ENCODE peak calls at places on chromosomes 4 and X, in ten cellular contexts. G, S, B, R, U, Q, Z, N, C and P are unnamed samples.

GRCh38 chr4:99642725-99643489 is 14.7 kb downstream of the C4orf54 start:
- DNase-seq in B (no peak), U (no peak), S (no peak), Z (no peak), N (no peak), Q (no peak), C (no peak), R (no peak), G (no peak), P (peak; percentile 14)

GRCh38 chr4:88446124-88446523 is 10.8 kb upstream of the HERC5 start:
- DNase-seq in B (no peak), Z (peak; percentile 7), Q (no peak), N (peak; percentile 20), G (no peak), U (no peak), S (no peak), R (no peak), C (no peak), P (peak; percentile 12)

GRCh38 chrX:16839852-16840460 is 30.2 kb downstream of the RBBP7 start:
- DNase-seq in B (no peak), N (peak; percentile 54), G (no peak), Z (peak; percentile 43), C (peak; percentile 83), Q (peak; percentile 75), S (no peak), R (no peak), U (no peak), P (peak; percentile 84)

GRCh38 chr4:111632752-111633151 is 512.5 kb upstream of the FAM241A start:
- DNase-seq in U (no peak), Z (peak; percentile 16), Q (no peak), B (no peak), G (no peak), C (peak; percentile 76), N (no peak), R (no peak), S (no peak), P (peak; percentile 61)

GRCh38 chrX:42680651-42681050 is 97.3 kb downstream of the PPP1R2C start:
- DNase-seq in S (no peak), C (peak; percentile 36), U (no peak), N (no peak), G (no peak), Z (no peak), R (no peak), Q (no peak), B (no peak), P (peak; percentile 63)

GRCh38 chrX:20118065-20118824 is 1.5 kb upstream of the MAP7D2 start:
- DNase-seq in S (peak; percentile 54), Z (peak; percentile 68), R (no peak), U (no peak), Q (no peak), C (no peak), B (no peak), G (no peak), N (no peak), P (no peak)

GRCh38 chr4:62806786-62807185 is 1602.5 kb downstream of the TECRL start:
- DNase-seq in S (no peak), Z (peak; percentile 16), G (no peak), B (no peak), U (no peak), N (no peak), R (no peak), Q (no peak), C (no peak), P (no peak)

GRCh38 chrX:113580486-113580885 is 739.9 kb upstream of the AMOT start:
- DNase-seq in R (no peak), B (no peak), S (no peak), N (no peak), G (no peak), Z (no peak), C (no peak), Q (no peak), U (no peak), P (no peak)

GRCh38 chr4:28232376-28232775 is 1371.7 kb downstream of the STIM2 start:
- DNase-seq in C (no peak), U (no peak), B (no peak), G (no peak), N (no peak), S (no peak), R (no peak), Q (no peak), Z (no peak), P (no peak)

GRCh38 chr4:155676430-155676825 is 9.8 kb downstream of the GUCY1A1 start:
- DNase-seq in U (no peak), N (no peak), C (no peak), S (no peak), B (no peak), Q (no peak), G (no peak), Z (no peak), R (no peak), P (no peak)

GRCh38 chrX:7076245-7076661 is 71.3 kb upstream of the STS start:
- DNase-seq in S (no peak), B (no peak), Z (no peak), Q (no peak), N (no peak), C (no peak), R (no peak), U (no peak), G (no peak), P (no peak)

GRCh38 chrX:7072856-7073255 is 74.7 kb upstream of the STS start:
- DNase-seq in B (no peak), R (no peak), U (no peak), S (no peak), N (no peak), Z (no peak), G (no peak), Q (no peak), C (no peak), P (no peak)

GRCh38 chrX:7074908-7075204 is 72.7 kb upstream of the STS start:
- DNase-seq in S (no peak), U (no peak), Z (no peak), R (no peak), B (no peak), Q (no peak), N (no peak), C (no peak), G (no peak), P (no peak)

GRCh38 chrX:7073336-7073735 is 74.2 kb upstream of the STS start:
- DNase-seq in S (no peak), C (no peak), B (no peak), Z (no peak), R (no peak), N (no peak), Q (no peak), G (no peak), U (no peak), P (no peak)

DNA sequence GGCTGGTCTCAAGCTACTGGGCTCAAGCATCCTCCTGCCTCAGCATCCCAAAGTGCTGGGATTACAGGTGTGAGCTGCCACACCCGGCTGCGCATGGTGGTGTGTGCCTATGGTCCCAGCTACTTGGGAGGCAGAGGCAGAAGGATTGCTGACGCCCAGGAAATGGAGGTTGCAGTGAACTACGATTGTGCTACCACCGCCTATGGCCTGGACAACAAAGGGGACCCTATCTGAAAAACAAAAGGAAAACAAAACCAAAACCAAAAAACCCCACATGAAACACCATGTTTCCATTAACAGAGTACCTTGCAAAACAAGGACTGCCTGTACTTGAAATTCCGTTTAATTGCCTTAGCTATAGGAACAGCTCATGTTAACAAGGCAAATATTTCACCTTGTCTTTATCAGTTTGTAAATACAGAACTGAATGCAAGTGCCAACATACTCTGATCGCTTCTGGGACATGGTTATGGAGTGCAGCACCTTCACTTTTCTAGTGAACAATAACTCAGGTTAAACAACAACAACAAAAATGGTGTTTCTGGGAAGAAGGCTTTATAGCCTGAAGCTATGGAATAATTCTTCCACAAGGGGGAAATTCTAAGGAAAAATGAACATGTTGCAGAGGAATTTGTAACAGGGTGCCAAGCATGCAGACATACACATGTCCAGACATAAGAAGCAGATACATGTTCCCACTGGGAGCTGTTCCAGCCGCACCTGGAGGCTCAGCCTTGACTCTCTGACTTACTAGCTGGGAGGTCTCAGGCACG is 73.2 kb upstream of the STS start:
- DNase-seq in G (no peak), S (no peak), B (no peak), C (no peak), R (peak; percentile 17), N (peak; percentile 27), Z (no peak), Q (no peak), U (no peak), P (peak; percentile 12)
- TF ChIP-seq CTCF in G (no peak), S (no peak), B (no peak), C (peak; percentile 16), R (no peak), N (peak; percentile 23), Z (no peak), Q (no peak), U (no peak), P (peak; percentile 23)

GRCh38 chr4:137226900-137227299 is 305.4 kb downstream of the PCDH18 start:
- DNase-seq in Z (peak; percentile 55), U (no peak), S (peak; percentile 8), C (peak; percentile 34), B (no peak), N (peak; percentile 13), G (no peak), R (no peak), Q (peak; percentile 24), P (peak; percentile 41)
- TF ChIP-seq CTCF in Z (peak; percentile 60), U (peak; percentile 16), S (no peak), C (peak; percentile 45), B (no peak), N (no peak), G (no peak), R (no peak), Q (peak; percentile 49), P (peak; percentile 45)

GRCh38 chrX:105874790-105875189 is 52.5 kb downstream of the NRK start:
- DNase-seq in N (no peak), B (no peak), Q (no peak), U (no peak), R (no peak), G (no peak), C (no peak), S (no peak), Z (no peak), P (no peak)

GRCh38 chrX:105880491-105880890 is 58.2 kb downstream of the NRK start:
- DNase-seq in G (no peak), Z (no peak), U (no peak), B (no peak), N (no peak), R (no peak), S (no peak), C (no peak), Q (no peak), P (no peak)

GRCh38 chrX:105872921-105873320 is 50.6 kb downstream of the NRK start:
- DNase-seq in G (no peak), B (no peak), Q (no peak), R (no peak), C (peak; percentile 53), Z (peak; percentile 29), N (no peak), U (no peak), S (no peak), P (no peak)

GRCh38 chrX:105876658-105877057 is 54.3 kb downstream of the NRK start:
- DNase-seq in U (no peak), C (peak; percentile 38), S (no peak), G (no peak), Z (peak; percentile 64), N (no peak), Q (no peak), R (no peak), B (no peak), P (no peak)
- TF ChIP-seq CTCF in U (no peak), C (peak; percentile 55), S (no peak), G (no peak), Z (peak; percentile 67), N (no peak), Q (peak; percentile 33), R (no peak), B (no peak), P (no peak)

GRCh38 chrX:27918799-27919198 is 62.5 kb downstream of the DCAF8L1 start:
- DNase-seq in Z (peak; percentile 46), C (no peak), B (no peak), S (peak; percentile 6), U (no peak), R (no peak), N (no peak), G (no peak), Q (peak; percentile 12), P (peak; percentile 2)
- TF ChIP-seq CTCF in Z (peak; percentile 51), C (peak; percentile 2), B (no peak), S (no peak), U (peak; percentile 12), R (no peak), N (no peak), G (no peak), Q (no peak), P (peak; percentile 5)